ENCODE peak calls at places on chromosomes 11 and 22, in four cellular contexts. One of them, this sample, is unnamed. For H3K79me2, the result is how much of the 10 kb centered on the place peaks cover.

GRCh38 chr11:299951-300735 is 817 bp upstream of the IFITM5 start:
- DNase-seq in HepG2: peak
- DNase-seq in K562: peak
- DNase-seq in endothelial cell of umbilical vein: no peak
- DNase-seq in this sample: no peak

GRCh38 chr11:59179121-59179520 is 7.2 kb downstream of the DTX4 start:
- DNase-seq in HepG2: no peak
- DNase-seq in K562: no peak
- DNase-seq in endothelial cell of umbilical vein: no peak
- DNase-seq in this sample: no peak

GRCh38 chr22:44918166-44918924 is 91.5 kb downstream of the PHF21B start:
- DNase-seq in HepG2: no peak
- DNase-seq in K562: no peak
- DNase-seq in endothelial cell of umbilical vein: no peak
- DNase-seq in this sample: no peak

GRCh38 chr11:134939905-134940304 is 527.9 kb upstream of the B3GAT1 start:
- DNase-seq in HepG2: peak
- DNase-seq in K562: peak
- DNase-seq in endothelial cell of umbilical vein: no peak
- DNase-seq in this sample: no peak

GRCh38 chr11:68312117-68312779 is at the start of gene LRP5:
- DNase-seq in HepG2: no peak
- DNase-seq in K562: peak
- DNase-seq in endothelial cell of umbilical vein: no peak
- DNase-seq in this sample: no peak

GRCh38 chr11:64541131-64541530 is 49.9 kb upstream of the SLC22A12 start:
- DNase-seq in HepG2: no peak
- DNase-seq in K562: no peak
- DNase-seq in endothelial cell of umbilical vein: no peak
- DNase-seq in this sample: no peak

GRCh38 chr22:42928969-42929837 is 72.1 kb upstream of the ARFGAP3 start:
- DNase-seq in HepG2: peak
- DNase-seq in K562: no peak
- DNase-seq in endothelial cell of umbilical vein: no peak
- DNase-seq in this sample: no peak

GRCh38 chr11:75476716-75477613 is 44.0 kb upstream of the KLHL35 start:
- DNase-seq in HepG2: no peak
- DNase-seq in K562: peak
- DNase-seq in endothelial cell of umbilical vein: no peak
- DNase-seq in this sample: no peak

GRCh38 chr11:1556278-1557167 is 15.5 kb downstream of the DUSP8 start:
- DNase-seq in HepG2: no peak
- DNase-seq in K562: no peak
- DNase-seq in endothelial cell of umbilical vein: no peak
- DNase-seq in this sample: no peak

GRCh38 chr11:28139848-28140415 is 31.7 kb downstream of the METTL15 start:
- DNase-seq in HepG2: no peak
- DNase-seq in K562: no peak
- DNase-seq in endothelial cell of umbilical vein: no peak
- DNase-seq in this sample: no peak

GRCh38 chr11:35040221-35040942 is 98.6 kb upstream of the CD44 start:
- DNase-seq in HepG2: no peak
- DNase-seq in K562: peak
- DNase-seq in endothelial cell of umbilical vein: no peak
- DNase-seq in this sample: no peak

GRCh38 chr22:38243007-38243775 is 29.6 kb downstream of the TMEM184B start:
- DNase-seq in HepG2: peak
- DNase-seq in K562: no peak
- DNase-seq in endothelial cell of umbilical vein: no peak
- DNase-seq in this sample: no peak

GRCh38 chr11:17498058-17498457 is 21.4 kb upstream of the ABCC8 start:
- DNase-seq in HepG2: no peak
- DNase-seq in K562: no peak
- DNase-seq in endothelial cell of umbilical vein: no peak
- DNase-seq in this sample: peak

GRCh38 chr22:36321797-36322601 is 65.8 kb downstream of the MYH9 start:
- DNase-seq in HepG2: no peak
- DNase-seq in K562: no peak
- DNase-seq in endothelial cell of umbilical vein: no peak
- DNase-seq in this sample: no peak

GRCh38 chr11:45881708-45882368 is 3.6 kb upstream of the MAPK8IP1 start:
- DNase-seq in HepG2: no peak
- DNase-seq in K562: no peak
- DNase-seq in endothelial cell of umbilical vein: no peak
- DNase-seq in this sample: no peak

GRCh38 chr11:102226702-102227101 is 90.6 kb upstream of the BIRC3 start:
- DNase-seq in HepG2: no peak
- DNase-seq in K562: no peak
- DNase-seq in endothelial cell of umbilical vein: peak
- DNase-seq in this sample: no peak

GRCh38 chr22:41661713-41662112 is 27.0 kb downstream of the SNU13 start:
- DNase-seq in HepG2: no peak
- DNase-seq in K562: no peak
- DNase-seq in endothelial cell of umbilical vein: no peak
- DNase-seq in this sample: no peak

GRCh38 chr11:71207996-71208774 is 44.2 kb downstream of the SHANK2 start:
- DNase-seq in HepG2: no peak
- DNase-seq in K562: no peak
- DNase-seq in endothelial cell of umbilical vein: no peak
- DNase-seq in this sample: no peak
- TF ChIP-seq JUN in HepG2: no peak
- TF ChIP-seq JUN in K562: no peak
- TF ChIP-seq JUN in endothelial cell of umbilical vein: no peak
- TF ChIP-seq JUN in this sample: no peak

GRCh38 chr22:17911312-17911705 is 113.1 kb downstream of the MICAL3 start:
- DNase-seq in HepG2: no peak
- DNase-seq in K562: no peak
- DNase-seq in endothelial cell of umbilical vein: no peak
- DNase-seq in this sample: no peak

GRCh38 chr22:17913705-17914282 is 110.6 kb downstream of the MICAL3 start:
- DNase-seq in HepG2: no peak
- DNase-seq in K562: peak
- DNase-seq in endothelial cell of umbilical vein: no peak
- DNase-seq in this sample: no peak

GRCh38 chr22:17912942-17913704 is 111.2 kb downstream of the MICAL3 start:
- DNase-seq in HepG2: no peak
- DNase-seq in K562: no peak
- DNase-seq in endothelial cell of umbilical vein: no peak
- DNase-seq in this sample: no peak

GRCh38 chr22:17910561-17911311 is 113.6 kb downstream of the MICAL3 start:
- DNase-seq in HepG2: no peak
- DNase-seq in K562: peak
- DNase-seq in endothelial cell of umbilical vein: peak
- DNase-seq in this sample: no peak

GRCh38 chr22:17911887-17912286 is 112.5 kb downstream of the MICAL3 start:
- DNase-seq in HepG2: no peak
- DNase-seq in K562: no peak
- DNase-seq in endothelial cell of umbilical vein: no peak
- DNase-seq in this sample: no peak
- H3K79me2 ChIP-seq in HepG2: half or more
- H3K79me2 ChIP-seq in K562: half or more
- H3K79me2 ChIP-seq in endothelial cell of umbilical vein: under half
- H3K79me2 ChIP-seq in this sample: under half

GRCh38 chr11:66721939-66722338 is 7.1 kb downstream of the SPTBN2 start:
- DNase-seq in HepG2: no peak
- DNase-seq in K562: no peak
- DNase-seq in endothelial cell of umbilical vein: no peak
- DNase-seq in this sample: no peak
- TF ChIP-seq JUN in HepG2: no peak
- TF ChIP-seq JUN in K562: no peak
- TF ChIP-seq JUN in endothelial cell of umbilical vein: no peak
- TF ChIP-seq JUN in this sample: no peak

GRCh38 chr11:3831378-3832239 is 9.2 kb downstream of the RHOG start:
- DNase-seq in HepG2: no peak
- DNase-seq in K562: peak
- DNase-seq in endothelial cell of umbilical vein: no peak
- DNase-seq in this sample: no peak
- H3K79me2 ChIP-seq in HepG2: under half
- H3K79me2 ChIP-seq in K562: half or more
- H3K79me2 ChIP-seq in endothelial cell of umbilical vein: half or more
- H3K79me2 ChIP-seq in this sample: under half

DNA sequence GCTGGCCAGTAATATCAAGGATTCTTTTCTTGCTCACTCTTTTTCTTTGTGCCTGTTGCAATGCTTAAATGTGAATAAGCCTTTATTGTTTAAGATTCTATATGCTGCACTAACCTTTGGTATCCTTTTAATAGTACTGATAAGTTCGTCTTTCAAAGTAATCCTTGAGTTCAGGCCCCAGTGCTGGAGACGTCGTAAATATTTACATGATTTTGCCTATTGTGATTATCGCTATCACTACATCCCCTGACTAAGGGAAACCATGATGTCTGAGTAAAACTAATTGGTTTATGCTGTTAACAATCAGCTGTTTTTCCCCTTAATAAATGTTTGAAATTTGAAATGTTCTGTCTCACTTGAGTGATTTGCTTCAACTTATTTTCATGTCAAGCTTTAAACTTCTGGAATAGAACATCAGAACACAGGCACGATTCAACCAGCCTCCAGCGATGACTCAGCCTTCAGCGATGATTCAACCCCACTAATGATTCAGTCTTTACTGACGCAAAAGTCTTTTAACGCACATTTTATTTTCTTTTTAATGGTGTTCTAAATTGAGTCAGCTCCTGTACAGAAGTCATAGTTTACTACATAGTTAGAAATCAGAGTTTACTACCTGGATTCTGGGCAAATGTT is 3.9 kb downstream of the HTATIP2 start:
- DNase-seq in HepG2: peak
- DNase-seq in K562: peak
- DNase-seq in endothelial cell of umbilical vein: peak
- DNase-seq in this sample: no peak
- TF ChIP-seq JUN in HepG2: no peak
- TF ChIP-seq JUN in K562: no peak
- TF ChIP-seq JUN in endothelial cell of umbilical vein: peak
- TF ChIP-seq JUN in this sample: no peak

DNA sequence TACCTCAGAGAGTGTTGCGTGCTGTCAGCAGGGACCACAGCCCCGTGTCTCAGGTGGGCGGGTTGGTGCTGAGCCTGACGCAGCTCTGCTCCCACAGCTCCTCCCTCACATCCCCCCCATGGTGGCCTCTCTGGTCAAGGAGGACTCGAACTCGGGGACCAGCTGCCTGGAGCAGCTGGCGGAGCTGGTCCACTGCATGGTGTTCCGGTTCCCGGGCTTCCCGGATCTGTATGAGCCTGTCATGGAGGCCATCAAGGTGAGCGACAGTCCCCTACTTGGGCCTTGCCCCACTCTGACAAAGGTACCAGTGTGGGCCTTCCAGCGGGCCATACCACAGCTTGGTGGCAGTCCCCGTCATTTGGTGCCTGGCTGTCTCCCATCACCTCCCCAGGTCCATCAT is 11.8 kb downstream of the USP35 start:
- DNase-seq in HepG2: no peak
- DNase-seq in K562: no peak
- DNase-seq in endothelial cell of umbilical vein: no peak
- DNase-seq in this sample: no peak
- H3K79me2 ChIP-seq in HepG2: under half
- H3K79me2 ChIP-seq in K562: under half
- H3K79me2 ChIP-seq in endothelial cell of umbilical vein: under half
- H3K79me2 ChIP-seq in this sample: under half

GRCh38 chr11:115276799-115277198 is 227.4 kb downstream of the CADM1 start:
- DNase-seq in HepG2: no peak
- DNase-seq in K562: no peak
- DNase-seq in endothelial cell of umbilical vein: no peak
- DNase-seq in this sample: no peak
- TF ChIP-seq JUN in HepG2: no peak
- TF ChIP-seq JUN in K562: no peak
- TF ChIP-seq JUN in endothelial cell of umbilical vein: no peak
- TF ChIP-seq JUN in this sample: no peak

GRCh38 chr11:8682219-8683114 is at the start of the genes RPL27A and TRIM66:
- DNase-seq in HepG2: peak
- DNase-seq in K562: peak
- DNase-seq in endothelial cell of umbilical vein: peak
- DNase-seq in this sample: peak
- H3K79me2 ChIP-seq in HepG2: under half
- H3K79me2 ChIP-seq in K562: half or more
- H3K79me2 ChIP-seq in endothelial cell of umbilical vein: under half
- H3K79me2 ChIP-seq in this sample: under half

DNA sequence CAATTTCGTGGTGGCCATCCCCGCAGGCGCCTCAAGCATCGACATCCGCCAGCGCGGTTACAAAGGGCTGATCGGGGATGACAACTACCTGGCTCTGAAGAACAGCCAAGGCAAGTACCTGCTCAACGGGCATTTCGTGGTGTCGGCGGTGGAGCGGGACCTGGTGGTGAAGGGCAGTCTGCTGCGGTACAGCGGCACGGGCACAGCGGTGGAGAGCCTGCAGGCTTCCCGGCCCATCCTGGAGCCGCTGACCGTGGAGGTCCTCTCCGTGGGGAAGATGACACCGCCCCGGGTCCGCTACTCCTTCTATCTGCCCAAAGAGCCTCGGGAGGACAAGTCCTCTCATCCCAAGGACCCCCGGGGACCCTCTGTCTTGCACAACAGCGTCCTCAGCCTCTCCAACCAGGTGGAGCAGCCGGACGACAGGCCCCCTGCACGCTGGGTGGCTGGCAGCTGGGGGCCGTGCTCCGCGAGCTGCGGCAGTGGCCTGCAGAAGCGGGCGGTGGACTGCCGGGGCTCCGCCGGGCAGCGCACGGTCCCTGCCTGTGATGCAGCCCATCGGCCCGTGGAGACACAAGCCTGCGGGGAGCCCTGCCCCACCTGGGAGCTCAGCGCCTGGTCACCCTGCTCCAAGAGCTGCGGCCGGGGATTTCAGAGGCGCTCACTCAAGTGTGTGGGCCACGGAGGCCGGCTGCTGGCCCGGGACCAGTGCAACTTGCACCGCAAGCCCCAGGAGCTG is 24.8 kb downstream of the ADAMTS15 start:
- DNase-seq in HepG2: no peak
- DNase-seq in K562: no peak
- DNase-seq in endothelial cell of umbilical vein: no peak
- DNase-seq in this sample: peak
- TF ChIP-seq JUN in HepG2: no peak
- TF ChIP-seq JUN in K562: no peak
- TF ChIP-seq JUN in endothelial cell of umbilical vein: no peak
- TF ChIP-seq JUN in this sample: no peak

This sample was measured in H1.